ENCODE peak calls at places on chromosomes 3 and 15, in six cellular contexts. G is mucosa of descending colon, O is hepatocyte, K is A673, X is MM.1S, Q is H9. H is an unnamed sample.
A peak's percentile ranks its signal among the peaks of the same experiment; 100 is the strongest.

GRCh38 chr3:143972155-143972494 is 502 bp downstream of the DIPK2A start:
- DNase-seq in X (no peak), O (no peak), K (peak; percentile 65), G (no peak), Q (peak; percentile 53), H (no peak)

GRCh38 chr15:50685976-50686467 is 575 bp downstream of the TRPM7 start:
- DNase-seq in K (peak; percentile 66), G (peak; percentile 76), Q (peak; percentile 65), O (peak; percentile 82), X (peak; percentile 85), H (peak; percentile 83)

GRCh38 chr15:94119923-94120775 is 111.2 kb upstream of the MCTP2 start:
- DNase-seq in G (no peak), O (peak; percentile 89), K (peak; percentile 91), Q (peak; percentile 67), X (peak; percentile 90), H (peak; percentile 58)

GRCh38 chr3:126155280-126155640 is 25.1 kb downstream of the ALDH1L1 start:
- DNase-seq in K (no peak), O (no peak), G (no peak), Q (no peak), X (no peak), H (peak; percentile 18)

GRCh38 chr3:120102674-120103073 is 8.4 kb upstream of the GSK3B start:
- DNase-seq in Q (no peak), X (no peak), K (no peak), G (no peak), O (no peak), H (no peak)

GRCh38 chr3:186722457-186722856 is 5.3 kb downstream of the KNG1 start:
- DNase-seq in K (peak; percentile 6), X (no peak), Q (peak; percentile 65), O (no peak), G (peak; percentile 33), H (no peak)

GRCh38 chr3:59766165-59766872 is 716.5 kb upstream of the CFAP20DC start:
- DNase-seq in O (peak; percentile 25), K (no peak), X (no peak), Q (no peak), G (no peak), H (no peak)

GRCh38 chr3:38139191-38139590 is 730 bp downstream of the MYD88 start:
- DNase-seq in O (no peak), Q (no peak), G (no peak), K (no peak), X (no peak), H (no peak)

GRCh38 chr3:34956511-34956910 is 682.8 kb upstream of the ARPP21 start:
- DNase-seq in Q (no peak), K (no peak), O (no peak), X (no peak), G (no peak), H (no peak)

GRCh38 chr15:71114887-71115566 is at the start of gene THSD4:
- DNase-seq in O (peak; percentile 84), Q (peak; percentile 91), G (peak; percentile 85), X (peak; percentile 80), K (peak; percentile 75), H (peak; percentile 92)

GRCh38 chr3:195150194-195151118 is 120.5 kb downstream of the XXYLT1 start:
- DNase-seq in K (peak; percentile 97), Q (peak; percentile 53), G (peak; percentile 69), X (peak; percentile 74), O (peak; percentile 66), H (peak; percentile 54)

GRCh38 chr15:86743283-86743903 is 663.7 kb downstream of the AGBL1 start:
- DNase-seq in O (peak; percentile 73), X (peak; percentile 29), G (peak; percentile 76), K (peak; percentile 34), Q (peak; percentile 79), H (no peak)

GRCh38 chr15:28942046-28942445 is 56.3 kb downstream of the APBA2 start:
- DNase-seq in Q (peak; percentile 11), K (no peak), O (no peak), X (no peak), G (no peak), H (no peak)

GRCh38 chr3:37546876-37547275 is 314.8 kb upstream of the CTDSPL start:
- DNase-seq in X (no peak), G (no peak), Q (no peak), K (peak; percentile 18), O (peak; percentile 12), H (peak; percentile 51)

GRCh38 chr3:141105828-141106628 is 54.9 kb downstream of the SPSB4 start:
- DNase-seq in Q (peak; percentile 68), O (peak; percentile 93), G (no peak), K (peak; percentile 84), X (peak; percentile 76), H (peak; percentile 71)

GRCh38 chr3:50696276-50696675 is 21.5 kb downstream of the DOCK3 start:
- DNase-seq in X (no peak), O (no peak), G (no peak), Q (no peak), K (no peak), H (no peak)
- TF ChIP-seq CTCF in X (no peak), O (no peak), G (no peak), Q (no peak), K (no peak), H (no peak)

DNA sequence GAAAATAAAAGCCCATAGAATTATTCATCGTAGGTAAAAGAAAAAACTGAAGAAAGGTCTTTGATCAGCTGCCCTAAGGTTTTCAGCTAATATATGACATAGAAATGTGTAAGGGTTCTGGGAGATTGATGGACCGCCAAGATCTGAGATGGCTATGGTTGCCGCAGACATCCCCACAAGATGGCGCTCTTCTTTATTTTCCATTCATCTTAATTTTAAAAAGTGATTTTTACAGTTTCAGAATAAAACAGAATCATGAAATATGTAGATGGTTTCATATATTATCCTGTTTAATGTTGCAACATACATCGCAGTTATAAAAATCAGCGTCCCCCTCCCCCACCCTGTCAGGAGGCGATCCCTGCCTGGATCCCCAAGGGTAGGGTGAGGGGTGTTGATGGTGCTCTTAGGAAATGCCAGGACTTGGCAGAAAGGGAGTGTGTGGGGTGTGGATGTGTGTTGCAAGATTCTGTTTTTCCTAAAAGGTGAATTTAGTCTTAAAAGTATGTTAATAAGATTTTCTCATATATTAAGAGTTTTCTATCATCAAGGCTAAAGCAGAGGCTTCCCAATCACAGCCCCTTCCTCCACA is 68.8 kb downstream of the ANXA2 start:
- DNase-seq in Q (no peak), G (no peak), K (peak; percentile 40), X (peak; percentile 10), O (peak; percentile 55), H (peak; percentile 32)
- TF ChIP-seq CTCF in Q (peak; percentile 93), G (peak; percentile 46), K (peak; percentile 87), X (peak; percentile 73), O (peak; percentile 73), H (peak; percentile 39)

DNA sequence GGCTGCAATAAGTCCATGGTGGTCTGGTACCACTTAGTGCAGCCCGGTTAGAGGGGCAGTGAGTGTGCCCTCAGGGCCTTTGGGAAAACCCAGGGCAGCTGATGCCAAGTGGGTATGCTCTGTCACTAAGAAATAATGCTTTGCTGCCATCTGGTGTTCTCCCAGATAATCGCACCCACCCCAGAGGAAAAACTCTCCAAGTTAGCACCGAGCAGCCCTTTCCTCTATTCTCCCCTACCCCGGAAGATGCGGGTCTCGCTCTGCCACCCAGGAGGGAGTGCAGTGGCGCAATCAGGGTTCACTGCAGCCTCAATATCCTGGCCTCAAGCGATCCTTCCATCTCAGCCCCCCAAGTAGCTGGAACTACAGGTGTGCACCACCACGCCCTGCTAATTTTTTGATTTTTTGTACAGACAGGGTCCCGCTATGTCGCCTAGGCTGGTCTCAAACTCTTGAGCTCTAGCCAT is 21.3 kb upstream of the DAPK2 start:
- DNase-seq in X (peak; percentile 64), O (peak; percentile 82), K (peak; percentile 86), Q (peak; percentile 83), G (peak; percentile 35), H (peak; percentile 72)
- TF ChIP-seq CTCF in X (peak; percentile 67), O (peak; percentile 82), K (peak; percentile 76), Q (peak; percentile 90), G (peak; percentile 63), H (peak; percentile 72)

GRCh38 chr3:64651791-64652241 is 36.0 kb downstream of the ADAMTS9 start:
- DNase-seq in K (no peak), Q (no peak), X (no peak), G (no peak), O (no peak), H (no peak)

GRCh38 chr3:64653101-64653500 is 34.7 kb downstream of the ADAMTS9 start:
- DNase-seq in X (no peak), K (no peak), O (no peak), Q (no peak), G (no peak), H (no peak)

GRCh38 chr3:64650096-64650622 is 37.6 kb downstream of the ADAMTS9 start:
- DNase-seq in Q (no peak), K (no peak), X (no peak), G (no peak), O (peak; percentile 16), H (no peak)

GRCh38 chr3:64650710-64651109 is 37.1 kb downstream of the ADAMTS9 start:
- DNase-seq in Q (no peak), G (no peak), O (no peak), K (no peak), X (no peak), H (no peak)

DNA sequence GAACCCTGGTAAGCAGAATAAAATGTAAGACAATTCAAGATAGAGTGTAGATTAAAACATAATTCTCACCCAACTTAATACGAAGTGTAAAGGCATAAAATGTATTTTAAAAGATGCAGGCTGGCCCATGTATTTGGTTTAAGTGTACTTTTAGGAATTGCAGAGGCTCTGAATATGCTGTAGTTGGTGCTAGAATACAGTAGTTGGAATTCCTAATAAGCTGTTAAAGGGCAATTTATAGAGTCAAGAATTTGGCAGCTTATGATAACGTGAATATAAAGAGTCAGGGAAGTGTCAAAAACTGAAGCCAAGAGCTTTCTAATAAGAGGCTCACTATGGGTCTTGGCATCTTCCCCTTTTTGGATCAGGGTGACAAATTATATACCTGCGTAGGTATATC is 36.5 kb downstream of the ADAMTS9 start:
- DNase-seq in G (no peak), K (no peak), Q (no peak), O (no peak), X (no peak), H (no peak)
- TF ChIP-seq CTCF in G (no peak), K (no peak), Q (no peak), O (no peak), X (no peak), H (no peak)

GRCh38 chr15:62708470-62708869 is 334.1 kb upstream of the TPM1 start:
- DNase-seq in O (no peak), G (no peak), Q (no peak), K (no peak), X (no peak), H (no peak)

GRCh38 chr15:62709261-62709660 is 333.3 kb upstream of the TPM1 start:
- DNase-seq in X (no peak), O (no peak), K (no peak), Q (no peak), G (no peak), H (no peak)

GRCh38 chr15:62711691-62712454 is 330.7 kb upstream of the TPM1 start:
- DNase-seq in G (no peak), O (no peak), Q (no peak), X (no peak), K (no peak), H (no peak)

DNA sequence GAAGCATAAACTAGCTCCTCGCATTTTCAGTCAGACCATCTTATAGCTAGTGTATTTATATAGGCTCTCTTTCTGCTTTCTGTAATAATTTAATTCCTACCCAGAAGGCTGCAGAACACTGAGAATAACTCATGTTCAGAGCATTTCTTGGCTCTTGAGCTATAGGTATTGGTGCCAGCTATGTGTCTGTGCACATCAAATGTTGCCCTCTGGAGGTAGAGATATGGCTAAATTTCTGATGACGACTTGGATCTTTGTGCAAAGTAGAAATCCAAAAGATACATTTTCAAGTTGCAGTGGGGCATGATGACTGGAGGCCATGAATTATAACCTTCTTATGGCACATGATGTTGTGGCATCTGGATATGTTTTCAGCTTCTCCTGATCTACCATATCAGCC is 336.2 kb upstream of the TPM1 start:
- DNase-seq in O (no peak), G (no peak), K (no peak), Q (no peak), X (no peak), H (no peak)
- TF ChIP-seq CTCF in O (peak; percentile 14), G (no peak), K (peak; percentile 27), Q (no peak), X (no peak), H (no peak)

GRCh38 chr15:25661898-25662297 is 201.2 kb downstream of the ATP10A start:
- DNase-seq in O (no peak), G (no peak), Q (no peak), K (no peak), X (no peak), H (no peak)
- TF ChIP-seq CTCF in O (peak; percentile 11), G (no peak), Q (no peak), K (no peak), X (no peak), H (no peak)

H was measured in GM13976.